ENCODE peak calls at places on chromosome 13, in four cellular contexts. G is stimulated activated CD4-positive, alpha-beta T cell treated with anti-CD3 and anti-CD28 coated beads, Interleukin-2, amount 100 ng/mL, for 48 hours; C is WERI-Rb-1; T is uterus. F is an unnamed sample.

GRCh38 chr13:99501952-99502310 is 659 bp downstream of the TM9SF2 start:
- DNase-seq in T (no peak), G (no peak), C (peak; percentile 43), F (no peak)

GRCh38 chr13:44155422-44156293 is 218.0 kb upstream of the SERP2 start:
- DNase-seq in T (peak; percentile 86), C (no peak), G (no peak), F (peak; percentile 20)

GRCh38 chr13:97540696-97541095 is 106.7 kb downstream of the RAP2A start:
- DNase-seq in T (no peak), C (no peak), G (no peak), F (no peak)

GRCh38 chr13:32426191-32426980 is 1.5 kb downstream of the N4BP2L1 start:
- DNase-seq in C (no peak), G (no peak), T (no peak), F (no peak)

GRCh38 chr13:62706035-62706434 is 1290.4 kb upstream of the PCDH20 start:
- DNase-seq in T (no peak), G (no peak), C (no peak), F (no peak)

GRCh38 chr13:49343255-49343654 is 95.5 kb downstream of the CDADC1 start:
- DNase-seq in T (no peak), C (no peak), G (no peak), F (no peak)

GRCh38 chr13:45047394-45048328 is 58.3 kb downstream of the GPALPP1 start:
- DNase-seq in T (peak; percentile 68), G (peak; percentile 74), C (peak; percentile 78), F (peak; percentile 78)

GRCh38 chr13:51619614-51620013 is 35.4 kb downstream of the WDFY2 start:
- DNase-seq in G (no peak), T (no peak), C (no peak), F (no peak)

GRCh38 chr13:109869312-109870237 is 83.2 kb upstream of the IRS2 start:
- DNase-seq in T (peak; percentile 80), G (no peak), C (no peak), F (peak; percentile 42)

GRCh38 chr13:94968040-94968756 is 255.9 kb upstream of the SOX21 start:
- DNase-seq in T (no peak), G (no peak), C (peak; percentile 64), F (peak; percentile 67)

GRCh38 chr13:60095300-60095699 is 68.4 kb downstream of the DIAPH3 start:
- DNase-seq in T (no peak), C (no peak), G (no peak), F (no peak)

GRCh38 chr13:98112456-98112855 is 30.4 kb upstream of the FARP1 start:
- DNase-seq in T (no peak), G (no peak), C (no peak), F (no peak)

GRCh38 chr13:36914648-36915047 is 5.4 kb downstream of the SMAD9 start:
- DNase-seq in C (no peak), G (no peak), T (no peak), F (no peak)

GRCh38 chr13:35858665-35859064 is 272.5 kb downstream of the DCLK1 start:
- DNase-seq in G (no peak), C (no peak), T (no peak), F (no peak)

GRCh38 chr13:44759222-44759721 is 183.1 kb upstream of the TSC22D1 start:
- DNase-seq in T (no peak), C (no peak), G (no peak), F (no peak)

GRCh38 chr13:113400621-113401451 is 36.9 kb upstream of the GRTP1 start:
- DNase-seq in C (peak; percentile 83), G (no peak), T (no peak), F (peak; percentile 7)

GRCh38 chr13:73421310-73421912 is 362.6 kb downstream of the KLF5 start:
- DNase-seq in G (peak; percentile 15), C (no peak), T (no peak), F (no peak)

GRCh38 chr13:50124536-50125305 is 109.5 kb downstream of the KCNRG start:
- DNase-seq in G (peak; percentile 75), C (no peak), T (peak; percentile 95), F (peak; percentile 68)

GRCh38 chr13:21061077-21061945 is at the start of gene LATS2:
- DNase-seq in C (peak; percentile 93), G (peak; percentile 45), T (peak; percentile 98), F (peak; percentile 98)

GRCh38 chr13:109870281-109871017 is 84.1 kb upstream of the IRS2 start:
- DNase-seq in T (no peak), G (no peak), C (no peak), F (no peak)

GRCh38 chr13:38960175-38960574 is 30.5 kb downstream of the STOML3 start:
- DNase-seq in G (no peak), T (no peak), C (no peak), F (no peak)

GRCh38 chr13:47256618-47257017 is 359.8 kb upstream of the HTR2A start:
- DNase-seq in G (no peak), C (no peak), T (no peak), F (no peak)

GRCh38 chr13:36526897-36527296 is 94.6 kb downstream of the CCNA1 start:
- DNase-seq in T (no peak), G (no peak), C (no peak), F (no peak)

GRCh38 chr13:39676315-39676876 is 20.9 kb downstream of the COG6 start:
- DNase-seq in T (no peak), C (no peak), G (peak; percentile 20), F (no peak)

GRCh38 chr13:30159446-30159839 is 147.9 kb downstream of the KATNAL1 start:
- DNase-seq in C (no peak), G (peak; percentile 35), T (no peak), F (no peak)

GRCh38 chr13:20991741-20992520 is 69.5 kb downstream of the LATS2 start:
- DNase-seq in G (no peak), C (no peak), T (no peak), F (no peak)

GRCh38 chr13:101698400-101698799 is 245.9 kb downstream of the ITGBL1 start:
- DNase-seq in T (no peak), C (no peak), G (no peak), F (no peak)